ENCODE peak calls at places on chromosomes 7 and 10, in eight cellular contexts. C is CD8-positive, alpha-beta memory T cell; O is activated naive CD8-positive, alpha-beta T cell treated with anti-CD3 and anti-CD28 coated beads, Interleukin-2, amount 50 U/mL, for 24 hours; P is choroid plexus epithelial cell; X is AG08396; T is K562; K is activated CD8-positive, alpha-beta T cell treated with anti-CD3 and anti-CD28 coated beads for 36 hours; U is MCF 10A. J is an unnamed sample.

GRCh38 chr7:30700941-30701340 is 18.7 kb upstream of the CRHR2 start:
- DNase-seq in C (no peak), O (no peak), P (no peak), X (no peak), T (no peak), K (no peak), U (no peak), J (no peak)

GRCh38 chr7:55552320-55553086 is 19.8 kb downstream of the VOPP1 start:
- DNase-seq in C (no peak), O (no peak), P (peak), X (peak), T (peak), K (no peak), U (peak), J (peak)

GRCh38 chr10:73339436-73339835 is 19.2 kb downstream of the CFAP70 start:
- DNase-seq in C (no peak), O (no peak), P (no peak), X (no peak), T (no peak), K (no peak), U (no peak), J (no peak)

GRCh38 chr7:113774182-113774807 is 144.5 kb downstream of the PPP1R3A start:
- DNase-seq in C (no peak), O (no peak), P (peak), X (peak), T (peak), K (peak), U (peak), J (no peak)

GRCh38 chr7:38700111-38700510 is 68.9 kb upstream of the AMPH start:
- DNase-seq in C (no peak), O (no peak), P (no peak), X (no peak), T (no peak), K (no peak), U (peak), J (no peak)

GRCh38 chr7:56097700-56098099 is 4.9 kb upstream of the PHKG1 start:
- DNase-seq in C (no peak), O (no peak), P (peak), X (peak), T (peak), K (no peak), U (peak), J (no peak)

GRCh38 chr7:7185382-7185989 is 3.1 kb downstream of the C1GALT1 start:
- DNase-seq in C (no peak), O (no peak), P (no peak), X (no peak), T (no peak), K (no peak), U (no peak), J (no peak)

GRCh38 chr7:51121945-51122425 is 194.6 kb downstream of the COBL start:
- DNase-seq in C (no peak), O (no peak), P (no peak), X (no peak), T (no peak), K (no peak), U (no peak), J (no peak)

GRCh38 chr10:34491666-34492065 is 323.4 kb downstream of the PARD3 start:
- DNase-seq in C (no peak), O (no peak), P (peak), X (no peak), T (no peak), K (no peak), U (no peak), J (no peak)

GRCh38 chr10:126508535-126509040 is 120.3 kb upstream of the ADAM12 start:
- DNase-seq in C (no peak), O (no peak), P (no peak), X (peak), T (no peak), K (no peak), U (no peak), J (no peak)

GRCh38 chr7:43871064-43871463 is 1.7 kb upstream of the MRPS24 start:
- DNase-seq in C (no peak), O (no peak), P (no peak), X (no peak), T (no peak), K (no peak), U (no peak), J (no peak)

GRCh38 chr7:124701955-124702354 is 63.6 kb downstream of the GPR37 start:
- DNase-seq in C (no peak), O (no peak), P (peak), X (no peak), T (no peak), K (no peak), U (peak), J (no peak)

GRCh38 chr7:31549621-31550020 is 35.7 kb downstream of the ITPRID1 start:
- DNase-seq in C (no peak), O (no peak), P (no peak), X (no peak), T (no peak), K (no peak), U (no peak), J (no peak)